ENCODE peak calls at places on chromosomes 12 and 14, in eight cellular contexts. P is H9, T is keratinocyte, S is astrocyte, E is GM23248, D is neural progenitor cell, C is DND-41, I is HCT116. G is an unnamed sample.

GRCh38 chr12:6372403-6373003 is 2.9 kb downstream of the SCNN1A start:
- DNase-seq in E (peak), I (peak), D (peak), P (no peak), C (no peak), T (peak), S (peak), G (peak)

GRCh38 chr14:26841920-26842741 is 244.3 kb upstream of the NOVA1 start:
- DNase-seq in S (peak), C (no peak), E (peak), D (no peak), P (no peak), I (no peak), T (no peak), G (no peak)

GRCh38 chr14:85087201-85087600 is 442.7 kb upstream of the FLRT2 start:
- DNase-seq in D (no peak), S (peak), C (no peak), I (no peak), P (no peak), E (peak), T (no peak), G (no peak)

GRCh38 chr12:117514016-117514415 is 152.6 kb upstream of the NOS1 start:
- DNase-seq in E (no peak), T (no peak), I (no peak), D (peak), C (no peak), S (no peak), P (no peak), G (no peak)

GRCh38 chr14:70317969-70318634 is 41.4 kb downstream of the COX16 start:
- DNase-seq in I (peak), C (no peak), D (peak), E (peak), S (peak), T (no peak), P (peak), G (peak)

GRCh38 chr14:96202441-96203094 is 2.1 kb upstream of the BDKRB2 start:
- DNase-seq in E (no peak), I (no peak), D (no peak), C (no peak), P (no peak), T (no peak), S (no peak), G (no peak)

GRCh38 chr14:91350813-91351507 is 66.7 kb downstream of the CCDC88C start:
- DNase-seq in S (no peak), I (no peak), T (no peak), C (peak), P (no peak), D (no peak), E (no peak), G (no peak)

GRCh38 chr14:42192659-42193425 is 586.2 kb downstream of the LRFN5 start:
- DNase-seq in I (peak), C (no peak), D (no peak), S (peak), P (no peak), E (peak), T (no peak), G (no peak)

GRCh38 chr12:109739747-109740693 is 26.4 kb downstream of the FAM222A start:
- DNase-seq in P (peak), C (no peak), E (no peak), T (no peak), S (no peak), I (no peak), D (peak), G (peak)

GRCh38 chr14:99077076-99077843 is 194.7 kb downstream of the BCL11B start:
- DNase-seq in D (no peak), C (no peak), S (peak), T (no peak), E (no peak), P (no peak), I (no peak), G (no peak)

GRCh38 chr12:116210131-116210530 is 67.4 kb downstream of the MED13L start:
- DNase-seq in I (no peak), E (peak), P (no peak), S (peak), T (no peak), C (no peak), D (no peak), G (no peak)

GRCh38 chr12:48979602-48980388 is 1.7 kb downstream of the WNT1 start:
- DNase-seq in T (no peak), P (peak), S (no peak), D (peak), C (no peak), I (no peak), E (peak), G (no peak)

GRCh38 chr14:64702493-64703392 is 1.5 kb upstream of the PLEKHG3 start:
- DNase-seq in T (peak), E (no peak), I (no peak), D (peak), P (peak), C (no peak), S (no peak), G (peak)

GRCh38 chr14:82113710-82114109 is 580.1 kb upstream of the SEL1L start:
- DNase-seq in I (no peak), E (no peak), C (no peak), P (no peak), D (no peak), T (no peak), S (no peak), G (no peak)

GRCh38 chr12:132465269-132466190 is 24.4 kb upstream of the FBRSL1 start:
- DNase-seq in I (no peak), E (no peak), S (no peak), D (peak), C (peak), P (no peak), T (no peak), G (no peak)

GRCh38 chr12:85369365-85370154 is 89.5 kb downstream of the ALX1 start:
- DNase-seq in T (no peak), P (no peak), E (no peak), I (no peak), C (no peak), S (peak), D (no peak), G (no peak)

GRCh38 chr14:58395815-58396626 is at the start of gene TOMM20L:
- DNase-seq in C (no peak), S (peak), P (peak), D (peak), T (peak), I (peak), E (peak), G (peak)

GRCh38 chr12:114408881-114409795 is 3.2 kb upstream of the TBX5 start:
- DNase-seq in T (no peak), P (peak), I (no peak), D (peak), C (no peak), E (peak), S (no peak), G (peak)

GRCh38 chr12:92539966-92540791 is 162.6 kb upstream of the PLEKHG7 start:
- DNase-seq in C (peak), T (no peak), P (peak), D (peak), E (no peak), S (no peak), I (no peak), G (peak)

GRCh38 chr12:105204916-105205315 is 31.1 kb downstream of the APPL2 start:
- DNase-seq in E (peak), S (peak), T (no peak), I (no peak), D (no peak), P (no peak), C (no peak), G (no peak)

GRCh38 chr12:108193922-108194321 is 64.8 kb downstream of the WSCD2 start:
- DNase-seq in E (peak), I (peak), D (peak), P (no peak), C (peak), T (no peak), S (no peak), G (peak)

GRCh38 chr12:29396774-29397173 is 15.8 kb upstream of the ERGIC2 start:
- DNase-seq in D (no peak), S (peak), C (no peak), P (no peak), I (no peak), T (no peak), E (peak), G (no peak)

GRCh38 chr14:66398437-66398836 is 87.7 kb upstream of the CCDC196 start:
- DNase-seq in D (no peak), T (no peak), S (no peak), I (no peak), P (no peak), C (no peak), E (no peak), G (no peak)

GRCh38 chr14:49692191-49692757 is 646 bp upstream of the KLHDC1 start:
- DNase-seq in P (no peak), T (no peak), C (no peak), I (no peak), S (no peak), E (peak), D (no peak), G (no peak)

GRCh38 chr14:95196268-95196667 is 38.9 kb upstream of the DICER1 start:
- DNase-seq in C (no peak), E (no peak), T (no peak), S (no peak), P (no peak), D (no peak), I (peak), G (peak)

GRCh38 chr14:92039073-92039719 is 663 bp downstream of the TRIP11 start:
- DNase-seq in C (peak), E (peak), P (peak), S (peak), D (peak), T (peak), I (peak), G (peak)

GRCh38 chr14:74955229-74955999 is at the start of gene PGF:
- DNase-seq in C (no peak), I (peak), T (no peak), P (peak), E (peak), D (peak), S (no peak), G (peak)

GRCh38 chr12:16385779-16386646 is 38.6 kb downstream of the MGST1 start:
- DNase-seq in S (peak), T (no peak), I (no peak), E (peak), D (peak), C (no peak), P (peak), G (peak)

GRCh38 chr12:71828813-71829212 is 10.7 kb upstream of the TBC1D15 start:
- DNase-seq in P (no peak), E (no peak), T (no peak), S (no peak), I (no peak), D (no peak), C (no peak), G (no peak)

DNA sequence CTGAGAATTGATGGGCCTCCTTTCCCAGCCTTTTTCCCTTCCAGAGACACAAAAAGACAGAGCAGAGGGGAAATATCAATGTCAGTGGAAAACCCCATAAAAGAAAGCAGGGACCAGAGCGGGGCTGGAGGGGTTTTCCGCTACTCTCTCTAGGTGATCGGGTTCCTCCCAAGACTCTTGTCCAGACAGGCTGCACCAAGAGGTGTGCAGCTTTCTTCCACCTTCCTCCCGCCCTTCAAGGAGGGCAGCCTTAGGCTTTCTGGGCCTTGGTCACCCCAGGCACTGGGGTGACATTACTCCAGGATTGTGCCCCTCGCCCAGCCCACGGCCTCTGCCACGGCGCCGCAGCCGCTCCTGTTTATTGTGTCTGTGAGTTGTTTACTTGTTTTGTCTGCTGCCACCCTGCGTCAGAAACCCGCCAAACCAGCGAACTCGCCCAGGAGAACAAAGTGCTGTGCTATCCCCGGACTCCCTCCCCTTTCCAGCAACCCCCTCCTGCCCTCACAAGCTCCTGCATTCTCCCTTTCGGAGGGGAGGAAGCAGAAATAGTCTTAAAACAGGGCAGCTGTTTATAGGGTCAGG is 6.7 kb upstream of the HOXC6 start:
- DNase-seq in P (peak), I (no peak), C (no peak), S (no peak), T (no peak), D (peak), E (peak), G (peak)
- H3K9ac ChIP-seq in P (no peak), I (peak), C (no peak), S (no peak), T (peak), D (no peak), E (peak), G (no peak)

DNA sequence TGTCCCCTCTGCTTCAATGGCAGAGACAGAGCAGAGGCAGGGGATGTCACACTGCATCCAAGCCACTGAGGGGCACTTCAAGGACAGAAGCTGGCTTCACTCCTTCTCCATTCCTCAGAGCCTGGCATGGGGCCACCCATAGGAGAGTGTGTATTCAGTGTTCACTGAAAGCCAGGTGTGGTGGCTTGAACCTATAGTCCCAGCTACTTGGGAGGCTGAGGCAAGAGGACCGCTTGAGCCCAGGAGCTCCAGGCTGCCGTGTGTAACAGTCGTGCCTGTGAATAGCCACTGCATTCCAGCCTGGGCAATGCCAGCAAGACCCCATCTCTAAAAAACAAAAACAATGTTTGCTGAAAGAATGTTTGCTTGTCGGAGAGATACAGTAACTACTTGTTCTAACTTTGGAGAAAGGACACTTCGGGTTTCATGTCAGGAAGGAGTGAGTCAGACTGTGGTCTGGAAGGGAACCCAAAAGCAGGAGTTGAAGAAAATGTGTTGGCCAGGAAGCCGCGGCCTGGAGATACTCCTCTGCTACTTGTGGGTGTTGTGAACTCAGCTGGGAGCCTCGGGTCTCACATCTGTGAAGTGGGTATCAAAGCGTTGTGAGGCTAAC is 43.4 kb downstream of the ELK3 start:
- DNase-seq in C (peak), D (no peak), E (peak), I (no peak), P (no peak), S (peak), T (no peak), G (peak)
- H3K9ac ChIP-seq in C (no peak), D (no peak), E (peak), I (no peak), P (no peak), S (peak), T (peak), G (no peak)

GRCh38 chr14:93787465-93788306 is 599 bp downstream of the PRIMA1 start:
- DNase-seq in E (no peak), I (no peak), C (no peak), S (no peak), P (peak), T (no peak), D (peak), G (peak)
- H3K9ac ChIP-seq in E (no peak), I (peak), C (no peak), S (no peak), P (no peak), T (no peak), D (no peak), G (peak)

GRCh38 chr14:39668449-39668848 is 236.2 kb upstream of the FBXO33 start:
- DNase-seq in I (no peak), C (no peak), S (no peak), E (no peak), P (no peak), T (no peak), D (no peak), G (no peak)

GRCh38 chr14:39666386-39666785 is 234.2 kb upstream of the FBXO33 start:
- DNase-seq in D (no peak), C (no peak), E (no peak), S (peak), P (no peak), I (no peak), T (no peak), G (no peak)

GRCh38 chr14:39665084-39665483 is 232.9 kb upstream of the FBXO33 start:
- DNase-seq in I (no peak), P (no peak), C (no peak), T (no peak), E (no peak), D (no peak), S (no peak), G (no peak)
- H3K9ac ChIP-seq in I (no peak), P (no peak), C (no peak), T (no peak), E (no peak), D (no peak), S (no peak), G (no peak)

GRCh38 chr14:61280092-61280525 is 1.0 kb downstream of the TMEM30B start:
- DNase-seq in I (no peak), T (no peak), D (no peak), C (no peak), S (no peak), E (no peak), P (no peak), G (peak)
- H3K9ac ChIP-seq in I (no peak), T (peak), D (no peak), C (no peak), S (peak), E (no peak), P (no peak), G (no peak)

GRCh38 chr12:64695550-64695949 is 63.7 kb downstream of the GNS start:
- DNase-seq in E (no peak), S (no peak), D (no peak), I (no peak), P (no peak), C (no peak), T (no peak), G (peak)
- H3K9ac ChIP-seq in E (no peak), S (no peak), D (no peak), I (no peak), P (no peak), C (no peak), T (no peak), G (no peak)

GRCh38 chr14:35879141-35879648 is 53.1 kb downstream of the BRMS1L start:
- DNase-seq in C (no peak), D (no peak), P (no peak), I (no peak), T (no peak), E (peak), S (peak), G (no peak)
- H3K9ac ChIP-seq in C (no peak), D (no peak), P (no peak), I (no peak), T (no peak), E (peak), S (peak), G (no peak)

DNA sequence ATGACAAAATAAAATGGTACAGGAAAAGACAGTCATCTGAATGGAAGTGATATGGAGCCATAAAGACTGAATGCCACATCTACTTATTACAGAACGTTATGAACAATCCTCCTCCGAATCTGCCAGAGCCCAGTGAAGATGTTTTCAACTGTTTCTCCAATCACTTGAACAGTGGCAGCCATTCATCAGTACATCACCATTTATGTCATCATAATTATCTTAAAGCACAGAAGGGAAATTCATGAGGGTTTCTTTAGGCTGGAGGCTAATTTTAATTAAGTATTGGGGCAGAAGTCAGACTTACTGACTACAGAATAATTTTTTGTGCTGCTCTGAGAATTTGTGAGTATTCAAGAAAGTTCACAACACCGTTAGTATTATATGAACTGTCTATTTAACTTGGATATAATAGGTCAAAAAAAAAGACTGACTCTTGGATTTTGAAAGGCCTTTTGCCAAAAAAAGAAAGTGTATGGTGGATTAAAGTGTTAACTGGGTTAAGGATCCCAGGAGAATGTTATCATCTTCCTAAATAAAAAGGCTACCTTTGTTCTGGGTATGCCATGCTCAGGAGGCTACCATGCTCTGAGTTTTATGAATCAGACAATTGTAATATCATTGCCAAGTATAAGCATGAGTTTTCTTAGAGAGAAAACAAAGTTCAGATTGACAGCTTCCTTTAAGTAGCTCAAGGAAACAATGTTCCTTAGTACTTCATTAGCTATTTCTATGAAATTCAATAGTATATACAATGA is 40.1 kb downstream of the PDZRN4 start:
- DNase-seq in I (no peak), E (no peak), D (no peak), C (no peak), P (no peak), T (no peak), S (no peak), G (no peak)
- H3K9ac ChIP-seq in I (no peak), E (no peak), D (no peak), C (no peak), P (no peak), T (no peak), S (no peak), G (no peak)

GRCh38 chr12:80086025-80086424 is 13.3 kb upstream of the OTOGL start:
- DNase-seq in S (no peak), P (no peak), T (no peak), D (no peak), I (no peak), C (no peak), E (no peak), G (no peak)

DNA sequence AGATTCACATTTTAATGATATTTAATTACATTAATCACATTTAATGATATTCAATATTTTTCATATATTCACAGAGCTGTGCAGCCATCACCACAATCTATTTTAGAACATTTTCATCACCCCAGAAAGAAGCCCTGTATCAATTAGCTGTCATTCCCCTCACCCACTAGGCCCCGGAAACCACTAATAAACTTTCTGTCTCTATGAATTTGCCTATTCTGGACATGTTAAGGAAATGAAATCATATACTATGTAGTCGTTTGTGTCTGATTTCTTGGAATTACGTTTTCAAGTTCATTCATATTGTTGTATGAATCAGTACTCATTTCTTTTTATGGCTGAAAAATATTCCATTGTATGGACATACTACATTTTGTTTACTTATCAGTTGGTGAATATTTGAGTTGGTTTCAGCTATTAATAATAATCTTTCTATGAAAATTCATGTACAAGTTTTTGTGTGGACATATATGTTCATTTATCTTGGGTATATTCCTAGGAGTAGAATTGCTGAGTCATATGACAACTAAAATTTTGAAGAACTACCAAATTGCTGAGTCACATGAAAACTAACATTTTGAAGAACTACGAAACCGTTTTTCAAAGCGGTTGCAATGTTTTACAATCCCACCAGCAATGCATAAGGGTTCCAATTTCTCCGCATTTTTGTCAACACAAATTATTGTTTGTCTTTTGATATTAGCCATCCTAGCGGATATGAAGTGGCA is 11.7 kb upstream of the OTOGL start:
- DNase-seq in P (no peak), S (no peak), D (no peak), T (no peak), I (no peak), E (peak), C (no peak), G (no peak)
- H3K9ac ChIP-seq in P (no peak), S (no peak), D (no peak), T (no peak), I (no peak), E (no peak), C (no peak), G (no peak)